ENCODE peak calls at places on chromosome 1, in four cellular contexts. O, S, Z and K are unnamed samples.

GRCh38 chr1:233790662-233791371 is 113.7 kb upstream of the SLC35F3 start:
- DNase-seq in O (no peak), S (no peak), Z (peak), K (no peak)

GRCh38 chr1:232344791-232345399 is 285.0 kb downstream of the SIPA1L2 start:
- DNase-seq in O (no peak), S (no peak), Z (no peak), K (no peak)

GRCh38 chr1:225818229-225818628 is 8.3 kb downstream of the EPHX1 start:
- DNase-seq in O (no peak), S (no peak), Z (no peak), K (no peak)

GRCh38 chr1:16418823-16419425 is 18.3 kb downstream of the SPATA21 start:
- DNase-seq in O (no peak), S (no peak), Z (no peak), K (no peak)

GRCh38 chr1:198238121-198238520 is 81.3 kb downstream of the NEK7 start:
- DNase-seq in O (no peak), S (no peak), Z (no peak), K (peak)

GRCh38 chr1:93346472-93346991 is 825 bp downstream of the DR1 start:
- DNase-seq in O (peak), S (no peak), Z (peak), K (no peak)

GRCh38 chr1:29804181-29804899 is 568.0 kb downstream of the PTPRU start:
- DNase-seq in O (no peak), S (no peak), Z (no peak), K (no peak)

GRCh38 chr1:1157426-1157913 is 16.2 kb upstream of the TTLL10 start:
- DNase-seq in O (peak), S (no peak), Z (peak), K (peak)

GRCh38 chr1:30487042-30487441 is 236.3 kb downstream of the MATN1 start:
- DNase-seq in O (no peak), S (no peak), Z (no peak), K (no peak)

GRCh38 chr1:118983558-118984021 is 4.6 kb downstream of the TBX15 start:
- DNase-seq in O (no peak), S (no peak), Z (no peak), K (no peak)